ENCODE peak calls at places on chromosome 7, in eight cellular contexts. R is aorta; H is memory B cell; D is GM12865; A is T-helper 9 cell; M is activated gamma-delta T cell treated with anti-CD3 and anti-CD28 coated beads, Interleukin-2, amount 50 U/mL, for 16 hours; U is osteocyte; T is HTR-8/SVneo. Y is an unnamed sample.

GRCh38 chr7:47518827-47519226 is 63.1 kb downstream of the TNS3 start:
- DNase-seq in R (no peak), H (no peak), D (no peak), A (no peak), M (no peak), U (no peak), T (no peak), Y (no peak)

GRCh38 chr7:94933256-94933990 is 26.0 kb downstream of the PPP1R9A start:
- DNase-seq in R (no peak), H (no peak), D (no peak), A (no peak), M (no peak), U (no peak), T (no peak), Y (no peak)

GRCh38 chr7:158811894-158812293 is 17.4 kb downstream of the ESYT2 start:
- DNase-seq in R (no peak), H (no peak), D (no peak), A (no peak), M (no peak), U (no peak), T (no peak), Y (peak; percentile 20)

GRCh38 chr7:127754457-127754856 is 102.5 kb downstream of the SND1 start:
- DNase-seq in R (no peak), H (no peak), D (no peak), A (no peak), M (no peak), U (no peak), T (no peak), Y (no peak)

GRCh38 chr7:73870041-73870492 is 9.1 kb downstream of the TMEM270 start:
- DNase-seq in R (peak; percentile 67), H (no peak), D (no peak), A (no peak), M (no peak), U (no peak), T (no peak), Y (no peak)

GRCh38 chr7:1710936-1711335 is 40.9 kb downstream of the ELFN1 start:
- DNase-seq in R (peak; percentile 20), H (no peak), D (no peak), A (no peak), M (no peak), U (no peak), T (no peak), Y (no peak)

GRCh38 chr7:76340617-76341131 is 18.1 kb downstream of the YWHAG start:
- DNase-seq in R (no peak), H (no peak), D (no peak), A (no peak), M (no peak), U (no peak), T (no peak), Y (no peak)

GRCh38 chr7:128854396-128854795 is 8.3 kb upstream of the ATP6V1F start:
- DNase-seq in R (no peak), H (no peak), D (no peak), A (no peak), M (no peak), U (no peak), T (no peak), Y (no peak)

GRCh38 chr7:21944616-21945373 is 904 bp downstream of the CDCA7L start:
- DNase-seq in R (no peak), H (peak; percentile 54), D (peak; percentile 63), A (peak; percentile 1), M (no peak), U (no peak), T (no peak), Y (no peak)

GRCh38 chr7:108448777-108449576 is 7.3 kb downstream of the NRCAM start:
- DNase-seq in R (no peak), H (no peak), D (no peak), A (no peak), M (no peak), U (no peak), T (no peak), Y (no peak)

GRCh38 chr7:37642028-37642540 is 41.5 kb upstream of the GPR141 start:
- DNase-seq in R (no peak), H (no peak), D (no peak), A (no peak), M (no peak), U (no peak), T (no peak), Y (no peak)

GRCh38 chr7:156255635-156256034 is 384.9 kb upstream of the RNF32 start:
- DNase-seq in R (no peak), H (no peak), D (no peak), A (no peak), M (no peak), U (no peak), T (no peak), Y (no peak)

GRCh38 chr7:105675873-105676484 is 94.7 kb upstream of the EFCAB10 start:
- DNase-seq in R (no peak), H (no peak), D (peak; percentile 45), A (peak; percentile 62), M (peak; percentile 49), U (no peak), T (no peak), Y (no peak)

GRCh38 chr7:157683251-157684156 is 346.7 kb downstream of the DNAJB6 start:
- DNase-seq in R (no peak), H (no peak), D (no peak), A (no peak), M (no peak), U (peak; percentile 75), T (no peak), Y (no peak)

Y was measured in psoas muscle.